ENCODE peak calls at places on chromosomes 11 and 22, in nine cellular contexts. V, A, M, S, L, T, C, R and F are unnamed samples.

GRCh38 chr11:121415861-121416260 is 36.3 kb upstream of the SORL1 start:
- DNase-seq in V (no peak), A (no peak), M (no peak), S (no peak), L (peak), T (no peak), C (no peak), R (no peak), F (no peak)

GRCh38 chr11:28463826-28464225 is 355.6 kb downstream of the METTL15 start:
- DNase-seq in V (peak), A (no peak), M (peak), S (no peak), L (no peak), T (no peak), C (no peak), R (no peak), F (no peak)

GRCh38 chr22:46735747-46736608 is 2.1 kb downstream of the CERK start:
- DNase-seq in V (no peak), A (no peak), M (no peak), S (no peak), L (no peak), T (peak), C (no peak), R (peak), F (no peak)

GRCh38 chr11:93668171-93668570 is 6.7 kb downstream of the CEP295 start:
- DNase-seq in V (no peak), A (no peak), M (no peak), S (no peak), L (no peak), T (no peak), C (no peak), R (no peak), F (no peak)

GRCh38 chr22:46758867-46759290 is 3.6 kb upstream of the TBC1D22A start:
- DNase-seq in V (peak), A (peak), M (peak), S (peak), L (peak), T (peak), C (peak), R (peak), F (peak)

GRCh38 chr22:43535741-43536140 is 123.9 kb downstream of the MPPED1 start:
- DNase-seq in V (no peak), A (no peak), M (no peak), S (no peak), L (no peak), T (no peak), C (no peak), R (no peak), F (no peak)

GRCh38 chr22:48478124-48478523 is 1349.5 kb downstream of the BRD1 start:
- DNase-seq in V (no peak), A (no peak), M (no peak), S (no peak), L (no peak), T (no peak), C (no peak), R (no peak), F (no peak)

GRCh38 chr11:45964911-45965389 is 42.5 kb downstream of the LARGE2 start:
- DNase-seq in V (peak), A (peak), M (peak), S (peak), L (peak), T (peak), C (peak), R (peak), F (no peak)

GRCh38 chr11:1300569-1301187 is 8.8 kb downstream of the TOLLIP start:
- DNase-seq in V (no peak), A (peak), M (no peak), S (no peak), L (no peak), T (peak), C (no peak), R (no peak), F (no peak)

GRCh38 chr11:112113539-112114457 is 27.1 kb downstream of the SDHD start:
- DNase-seq in V (peak), A (no peak), M (no peak), S (peak), L (peak), T (no peak), C (no peak), R (peak), F (no peak)

GRCh38 chr11:72483412-72484186 is 49.3 kb upstream of the CLPB start:
- DNase-seq in V (no peak), A (no peak), M (no peak), S (peak), L (peak), T (no peak), C (no peak), R (no peak), F (no peak)

GRCh38 chr11:27717377-27717776 is 17.1 kb upstream of the BDNF start:
- DNase-seq in V (peak), A (no peak), M (no peak), S (no peak), L (peak), T (no peak), C (no peak), R (peak), F (no peak)

GRCh38 chr11:14308114-14308896 is 50.7 kb downstream of the RRAS2 start:
- DNase-seq in V (peak), A (no peak), M (no peak), S (peak), L (peak), T (no peak), C (no peak), R (peak), F (no peak)

GRCh38 chr22:44351685-44352377 is 39.1 kb upstream of the SHISAL1 start:
- DNase-seq in V (peak), A (peak), M (peak), S (no peak), L (peak), T (peak), C (peak), R (peak), F (no peak)

GRCh38 chr11:88849368-88849767 is 216.4 kb downstream of the GRM5 start:
- DNase-seq in V (no peak), A (no peak), M (no peak), S (no peak), L (peak), T (no peak), C (no peak), R (no peak), F (no peak)

GRCh38 chr22:30876221-30876751 is 92.3 kb downstream of the MORC2 start:
- DNase-seq in V (no peak), A (peak), M (no peak), S (no peak), L (no peak), T (peak), C (no peak), R (peak), F (no peak)

GRCh38 chr11:70381872-70382842 is 16.2 kb upstream of the CTTN start:
- DNase-seq in V (peak), A (no peak), M (peak), S (no peak), L (no peak), T (no peak), C (no peak), R (no peak), F (no peak)

GRCh38 chr11:30487200-30487898 is 98.8 kb downstream of the MPPED2 start:
- DNase-seq in V (no peak), A (no peak), M (no peak), S (no peak), L (no peak), T (no peak), C (no peak), R (no peak), F (no peak)

GRCh38 chr11:63564056-63564784 is 1.0 kb upstream of the PLAAT2 start:
- DNase-seq in V (no peak), A (no peak), M (no peak), S (no peak), L (no peak), T (peak), C (no peak), R (no peak), F (no peak)

GRCh38 chr11:45654242-45654641 is 11.2 kb downstream of the CHST1 start:
- DNase-seq in V (no peak), A (no peak), M (no peak), S (no peak), L (no peak), T (peak), C (peak), R (no peak), F (peak)

GRCh38 chr11:113241190-113242051 is 73.0 kb upstream of the TTC12 start:
- DNase-seq in V (peak), A (no peak), M (no peak), S (no peak), L (no peak), T (no peak), C (no peak), R (peak), F (no peak)

GRCh38 chr11:118996926-118997626 is 862 bp upstream of the CENATAC start:
- DNase-seq in V (no peak), A (no peak), M (no peak), S (peak), L (peak), T (peak), C (no peak), R (peak), F (peak)

GRCh38 chr11:128580612-128581011 is 6.7 kb downstream of the ETS1 start:
- DNase-seq in V (no peak), A (no peak), M (no peak), S (no peak), L (no peak), T (no peak), C (no peak), R (no peak), F (no peak)

GRCh38 chr11:128548655-128549255 is 38.6 kb downstream of the ETS1 start:
- DNase-seq in V (no peak), A (peak), M (no peak), S (no peak), L (peak), T (no peak), C (no peak), R (peak), F (no peak)

GRCh38 chr11:101470881-101471535 is 112.8 kb downstream of the TRPC6 start:
- DNase-seq in V (peak), A (no peak), M (peak), S (peak), L (peak), T (no peak), C (no peak), R (no peak), F (no peak)

GRCh38 chr11:66851251-66851620 is 5.6 kb upstream of the LRFN4 start:
- DNase-seq in V (no peak), A (peak), M (no peak), S (no peak), L (no peak), T (no peak), C (no peak), R (peak), F (no peak)
- H3K27ac ChIP-seq in V (no peak), A (no peak), M (no peak), S (no peak), L (no peak), T (no peak), C (no peak), R (no peak), F (no peak)

DNA sequence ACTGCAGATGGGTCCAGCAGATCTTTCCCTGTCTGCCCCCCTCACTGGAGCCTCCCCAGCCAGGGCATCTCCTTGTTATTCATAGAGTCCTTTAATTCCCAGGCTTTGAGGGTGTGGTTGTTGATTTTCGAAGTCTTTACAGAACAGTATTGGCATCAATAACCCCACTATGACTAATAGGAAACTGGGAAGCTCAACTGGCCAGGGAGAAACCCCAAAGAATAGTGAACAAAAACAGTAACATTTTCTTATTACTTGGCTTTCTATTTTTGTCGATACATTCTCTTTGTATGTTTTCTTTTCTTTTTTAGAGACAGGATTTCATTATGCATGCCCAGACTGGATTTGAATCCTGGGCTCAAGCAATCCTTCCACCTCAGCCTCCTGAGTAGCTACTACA is 57.9 kb downstream of the NF2 start:
- DNase-seq in V (no peak), A (no peak), M (no peak), S (no peak), L (no peak), T (no peak), C (no peak), R (no peak), F (no peak)
- H3K27ac ChIP-seq in V (no peak), A (no peak), M (no peak), S (no peak), L (no peak), T (no peak), C (no peak), R (no peak), F (no peak)

GRCh38 chr11:68202165-68202564 is 10.9 kb downstream of the KMT5B start:
- DNase-seq in V (no peak), A (no peak), M (no peak), S (no peak), L (no peak), T (no peak), C (no peak), R (no peak), F (no peak)

GRCh38 chr11:68196219-68196618 is 16.9 kb downstream of the KMT5B start:
- DNase-seq in V (no peak), A (no peak), M (no peak), S (no peak), L (no peak), T (no peak), C (no peak), R (no peak), F (no peak)

GRCh38 chr11:68199295-68199987 is 13.7 kb downstream of the KMT5B start:
- DNase-seq in V (no peak), A (no peak), M (no peak), S (no peak), L (no peak), T (no peak), C (no peak), R (no peak), F (no peak)

GRCh38 chr11:68204402-68204801 is 8.7 kb downstream of the KMT5B start:
- DNase-seq in V (no peak), A (no peak), M (no peak), S (no peak), L (no peak), T (no peak), C (no peak), R (no peak), F (no peak)

DNA sequence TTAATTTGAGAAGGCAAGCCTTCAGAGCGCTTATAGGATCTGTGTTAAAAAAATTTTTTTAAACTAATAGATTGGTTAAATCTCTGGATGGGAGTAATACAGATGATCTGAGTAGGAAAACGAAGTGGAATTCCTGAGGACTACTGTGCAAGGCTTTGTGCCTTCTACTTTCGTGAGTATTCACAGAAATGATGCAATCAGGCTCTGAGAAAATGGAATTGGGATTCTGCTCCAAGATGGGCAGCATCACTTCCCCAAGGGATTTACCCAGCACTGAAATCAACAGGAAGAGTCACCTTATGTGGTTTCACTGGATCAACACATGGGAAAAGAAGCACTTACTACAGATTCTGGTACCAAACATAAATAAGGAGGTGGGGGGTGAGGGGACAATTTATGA is 12.5 kb downstream of the KMT5B start:
- DNase-seq in V (no peak), A (no peak), M (no peak), S (no peak), L (no peak), T (no peak), C (no peak), R (no peak), F (no peak)
- H3K27ac ChIP-seq in V (no peak), A (no peak), M (no peak), S (no peak), L (no peak), T (no peak), C (no peak), R (no peak), F (no peak)

DNA sequence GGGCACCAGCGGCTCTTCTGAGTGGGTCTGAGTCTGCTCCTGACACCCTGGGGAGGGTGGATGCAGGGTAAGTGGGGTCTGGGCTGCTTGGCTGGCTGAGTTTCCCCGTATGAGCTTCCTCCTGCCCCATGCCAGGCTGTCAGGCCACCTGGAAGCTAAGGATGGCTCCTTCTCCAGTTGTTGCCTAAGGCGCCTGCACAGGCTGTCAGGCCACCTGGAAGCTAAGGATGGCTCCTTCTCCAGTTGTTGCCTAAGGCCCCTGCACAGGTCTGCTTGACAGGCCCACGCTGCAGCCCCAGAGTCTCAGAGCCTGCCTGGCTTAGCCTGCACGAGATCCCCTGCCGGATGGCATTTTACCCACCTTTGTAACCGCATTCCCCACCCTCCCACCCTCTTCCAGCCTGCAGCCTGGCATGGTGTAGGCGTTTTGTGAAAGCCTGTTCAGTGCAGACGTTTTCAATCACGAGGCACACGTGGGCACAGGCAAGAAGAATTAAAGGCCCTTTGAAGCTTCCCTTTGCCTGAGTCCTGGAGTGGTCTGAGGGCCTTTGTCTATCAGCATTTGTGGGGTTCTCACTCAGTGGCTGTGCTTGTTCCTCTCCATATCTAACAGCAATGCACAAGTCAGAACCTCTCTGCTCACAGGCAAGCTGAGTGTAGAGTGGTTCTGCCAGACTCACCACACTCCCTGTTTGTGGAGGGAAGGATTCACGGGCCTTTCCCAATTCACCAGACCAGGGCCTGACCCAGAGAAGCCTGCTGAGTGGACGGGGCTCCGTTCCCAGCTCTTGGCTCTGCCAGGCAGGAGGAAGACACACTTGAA is 40.2 kb upstream of the B3GAT1 start:
- DNase-seq in V (no peak), A (no peak), M (no peak), S (no peak), L (no peak), T (no peak), C (no peak), R (no peak), F (no peak)
- H3K27ac ChIP-seq in V (no peak), A (no peak), M (no peak), S (no peak), L (no peak), T (no peak), C (no peak), R (no peak), F (peak)

DNA sequence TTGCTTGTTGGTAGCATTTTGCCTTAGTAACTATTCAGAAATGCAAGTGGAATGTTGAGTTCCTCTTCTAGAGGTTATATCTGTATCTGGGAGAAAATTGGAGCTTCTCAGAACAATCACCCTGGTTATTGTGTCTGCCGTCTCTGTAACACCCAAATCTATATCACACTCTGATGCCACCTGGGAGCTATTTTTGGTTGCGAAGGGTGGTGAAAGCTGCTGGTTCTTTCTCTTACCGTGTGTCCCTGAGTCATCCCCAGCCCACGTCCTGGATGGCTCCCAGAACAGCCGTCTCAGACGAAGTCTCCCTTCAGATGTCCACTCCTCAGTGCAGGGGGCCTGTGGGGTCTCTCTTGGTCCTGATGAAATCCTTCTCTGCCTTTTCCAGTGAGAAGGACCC is 83.5 kb downstream of the C22orf31 start:
- DNase-seq in V (peak), A (no peak), M (no peak), S (no peak), L (peak), T (no peak), C (no peak), R (no peak), F (no peak)
- H3K27ac ChIP-seq in V (peak), A (peak), M (no peak), S (peak), L (no peak), T (no peak), C (no peak), R (no peak), F (no peak)

GRCh38 chr22:49964136-49964492 is 3.5 kb downstream of the PIM3 start:
- DNase-seq in V (no peak), A (peak), M (no peak), S (no peak), L (no peak), T (no peak), C (no peak), R (peak), F (no peak)
- H3K27ac ChIP-seq in V (no peak), A (peak), M (peak), S (no peak), L (no peak), T (no peak), C (no peak), R (no peak), F (peak)

GRCh38 chr11:124673333-124674167 is at the start of the genes SIAE and SPA17:
- DNase-seq in V (peak), A (peak), M (peak), S (peak), L (peak), T (peak), C (peak), R (peak), F (peak)
- H3K27ac ChIP-seq in V (peak), A (peak), M (peak), S (peak), L (peak), T (no peak), C (peak), R (peak), F (peak)

DNA sequence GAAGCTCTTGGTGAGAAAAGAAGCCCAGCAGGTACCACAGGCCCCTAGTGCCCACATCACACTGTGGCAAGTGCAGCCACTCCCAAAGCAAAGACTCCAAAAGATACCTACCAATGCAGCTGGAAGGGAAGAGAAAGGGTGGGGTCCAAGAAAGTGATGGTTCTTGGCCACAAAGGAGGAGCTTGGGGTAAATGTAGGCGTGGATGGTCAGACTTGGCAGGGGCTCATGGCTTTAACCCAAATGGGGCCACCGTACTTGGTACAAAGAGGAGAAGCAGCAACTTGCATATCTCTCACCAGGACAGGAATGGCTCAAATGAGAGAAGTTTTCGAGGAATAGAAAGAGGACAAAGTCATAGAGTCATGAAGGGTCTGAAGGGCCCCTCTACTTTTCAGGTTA is 4.8 kb downstream of the MAP3K11 start:
- DNase-seq in V (no peak), A (no peak), M (no peak), S (no peak), L (no peak), T (no peak), C (no peak), R (no peak), F (no peak)
- H3K27ac ChIP-seq in V (no peak), A (no peak), M (no peak), S (no peak), L (no peak), T (no peak), C (no peak), R (no peak), F (peak)

GRCh38 chr11:17483505-17483904 is 6.9 kb upstream of the ABCC8 start:
- DNase-seq in V (no peak), A (no peak), M (no peak), S (no peak), L (no peak), T (no peak), C (no peak), R (no peak), F (no peak)
- H3K27ac ChIP-seq in V (no peak), A (no peak), M (no peak), S (no peak), L (no peak), T (no peak), C (no peak), R (no peak), F (no peak)

GRCh38 chr11:59801981-59802638 is 8.5 kb downstream of the MRPL16 start:
- DNase-seq in V (peak), A (no peak), M (no peak), S (no peak), L (peak), T (no peak), C (peak), R (peak), F (no peak)

GRCh38 chr11:59807047-59807446 is 3.5 kb downstream of the MRPL16 start:
- DNase-seq in V (no peak), A (no peak), M (no peak), S (peak), L (no peak), T (no peak), C (no peak), R (no peak), F (no peak)

GRCh38 chr11:59800390-59801037 is 10.1 kb downstream of the MRPL16 start:
- DNase-seq in V (no peak), A (no peak), M (no peak), S (no peak), L (no peak), T (no peak), C (no peak), R (no peak), F (no peak)

GRCh38 chr11:59801160-59801706 is 9.3 kb downstream of the MRPL16 start:
- DNase-seq in V (no peak), A (no peak), M (no peak), S (no peak), L (peak), T (no peak), C (no peak), R (no peak), F (no peak)

GRCh38 chr11:59802639-59803176 is 7.9 kb downstream of the MRPL16 start:
- DNase-seq in V (peak), A (no peak), M (no peak), S (peak), L (peak), T (no peak), C (peak), R (peak), F (no peak)
- H3K27ac ChIP-seq in V (no peak), A (no peak), M (no peak), S (no peak), L (no peak), T (no peak), C (no peak), R (no peak), F (no peak)